ENCODE peak calls at places on chromosome 21, in seven cellular contexts. M is fibroblast of pulmonary artery, Y is transverse colon, G is HFFc6, T is endothelial cell, N is SK-N-SH, I is H9. O is an unnamed sample.

GRCh38 chr21:21063828-21064227 is 65.6 kb downstream of the NCAM2 start:
- DNase-seq in M (no peak), Y (no peak), G (no peak), T (no peak), N (no peak), I (no peak), O (no peak)

GRCh38 chr21:15224346-15225086 is 159.7 kb upstream of the NRIP1 start:
- DNase-seq in M (peak), Y (no peak), G (peak), T (no peak), N (no peak), I (no peak), O (no peak)

GRCh38 chr21:34526618-34527290 is 14.7 kb upstream of the KCNE1 start:
- DNase-seq in M (peak), Y (peak), G (peak), T (peak), N (no peak), I (peak), O (peak)

GRCh38 chr21:34908424-34909055 is 140.6 kb downstream of the RUNX1 start:
- DNase-seq in M (peak), Y (no peak), G (no peak), T (peak), N (no peak), I (no peak), O (no peak)

GRCh38 chr21:17609681-17610080 is 3.0 kb downstream of the BTG3 start:
- DNase-seq in M (no peak), Y (no peak), G (no peak), T (no peak), N (no peak), I (no peak), O (no peak)

GRCh38 chr21:33767960-33768359 is 125.7 kb downstream of the ITSN1 start:
- DNase-seq in M (no peak), Y (no peak), G (no peak), T (no peak), N (no peak), I (no peak), O (no peak)

GRCh38 chr21:17711896-17712295 is 99.2 kb upstream of the BTG3 start:
- DNase-seq in M (peak), Y (no peak), G (peak), T (no peak), N (no peak), I (no peak), O (no peak)

GRCh38 chr21:41727784-41728763 is 38.8 kb downstream of the RIPK4 start:
- DNase-seq in M (no peak), Y (no peak), G (no peak), T (no peak), N (no peak), I (no peak), O (no peak)

GRCh38 chr21:33064623-33064996 is 5.3 kb upstream of the OLIG1 start:
- DNase-seq in M (no peak), Y (no peak), G (no peak), T (peak), N (no peak), I (peak), O (no peak)

GRCh38 chr21:32569261-32570230 is 15.8 kb downstream of the TCP10L start:
- DNase-seq in M (peak), Y (peak), G (peak), T (peak), N (peak), I (peak), O (peak)

GRCh38 chr21:42321231-42321630 is 6.0 kb upstream of the TFF3 start:
- DNase-seq in M (no peak), Y (no peak), G (no peak), T (no peak), N (no peak), I (no peak), O (no peak)

GRCh38 chr21:17602874-17603273 is 9.8 kb downstream of the BTG3 start:
- DNase-seq in M (peak), Y (no peak), G (peak), T (no peak), N (no peak), I (no peak), O (no peak)

GRCh38 chr21:17454315-17455027 is 58.4 kb upstream of the CXADR start:
- DNase-seq in M (peak), Y (no peak), G (peak), T (peak), N (peak), I (peak), O (peak)

GRCh38 chr21:42973309-42973990 is 912 bp upstream of the PKNOX1 start:
- DNase-seq in M (no peak), Y (no peak), G (no peak), T (no peak), N (no peak), I (peak), O (no peak)

GRCh38 chr21:33261635-33262034 is 4.5 kb upstream of the IL10RB start:
- DNase-seq in M (peak), Y (peak), G (peak), T (no peak), N (no peak), I (no peak), O (no peak)

GRCh38 chr21:42574234-42575027 is 60.8 kb downstream of the SLC37A1 start:
- DNase-seq in M (peak), Y (peak), G (no peak), T (no peak), N (peak), I (no peak), O (no peak)

GRCh38 chr21:35579520-35580293 is 480.6 kb downstream of the SETD4 start:
- DNase-seq in M (no peak), Y (no peak), G (no peak), T (no peak), N (no peak), I (no peak), O (no peak)

GRCh38 chr21:29144736-29145353 is 14.4 kb downstream of the MAP3K7CL start:
- DNase-seq in M (no peak), Y (no peak), G (peak), T (no peak), N (no peak), I (no peak), O (no peak)

GRCh38 chr21:27953328-27954045 is 986.6 kb upstream of the ADAMTS5 start:
- DNase-seq in M (peak), Y (no peak), G (no peak), T (no peak), N (no peak), I (no peak), O (no peak)

GRCh38 chr21:29640233-29640554 is 299.6 kb downstream of the GRIK1 start:
- DNase-seq in M (no peak), Y (no peak), G (no peak), T (no peak), N (no peak), I (no peak), O (no peak)

GRCh38 chr21:42319368-42319767 is 4.2 kb upstream of the TFF3 start:
- DNase-seq in M (no peak), Y (no peak), G (no peak), T (no peak), N (no peak), I (no peak), O (no peak)

GRCh38 chr21:33230518-33231324 is 983 bp downstream of the IFNAR2 start:
- DNase-seq in M (peak), Y (peak), G (peak), T (peak), N (peak), I (peak), O (peak)

GRCh38 chr21:42650033-42650370 is 3.4 kb upstream of the PDE9A start:
- DNase-seq in M (no peak), Y (no peak), G (no peak), T (no peak), N (no peak), I (no peak), O (no peak)

GRCh38 chr21:42991992-42992740 is 17.8 kb downstream of the PKNOX1 start:
- DNase-seq in M (peak), Y (peak), G (peak), T (peak), N (no peak), I (peak), O (no peak)

GRCh38 chr21:15206514-15206913 is 141.7 kb upstream of the NRIP1 start:
- DNase-seq in M (no peak), Y (no peak), G (no peak), T (no peak), N (no peak), I (no peak), O (no peak)

GRCh38 chr21:42287193-42288083 is 27.8 kb downstream of the TFF3 start:
- DNase-seq in M (no peak), Y (no peak), G (no peak), T (no peak), N (no peak), I (no peak), O (no peak)

GRCh38 chr21:33695785-33696184 is 53.5 kb downstream of the ITSN1 start:
- DNase-seq in M (no peak), Y (no peak), G (no peak), T (no peak), N (no peak), I (no peak), O (no peak)

GRCh38 chr21:38504056-38504455 is 5.8 kb upstream of the ERG start:
- DNase-seq in M (peak), Y (no peak), G (no peak), T (no peak), N (no peak), I (no peak), O (no peak)

GRCh38 chr21:14480601-14481000 is 65.5 kb downstream of the SAMSN1 start:
- DNase-seq in M (peak), Y (peak), G (no peak), T (no peak), N (no peak), I (no peak), O (no peak)

GRCh38 chr21:30714946-30715345 is 3.6 kb downstream of the KRTAP21-3 start:
- DNase-seq in M (no peak), Y (no peak), G (no peak), T (no peak), N (no peak), I (no peak), O (no peak)

GRCh38 chr21:36985761-36986594 is 19.5 kb upstream of the HLCS start:
- DNase-seq in M (no peak), Y (no peak), G (no peak), T (no peak), N (no peak), I (no peak), O (no peak)
- TF ChIP-seq CTCF in M (no peak), Y (no peak), G (no peak), T (no peak), N (no peak), I (no peak), O (no peak)

GRCh38 chr21:45836694-45837670 is 144.6 kb upstream of the COL6A1 start:
- DNase-seq in M (no peak), Y (no peak), G (no peak), T (no peak), N (no peak), I (peak), O (no peak)
- TF ChIP-seq CTCF in M (no peak), Y (no peak), G (no peak), T (no peak), N (no peak), I (no peak), O (no peak)

DNA sequence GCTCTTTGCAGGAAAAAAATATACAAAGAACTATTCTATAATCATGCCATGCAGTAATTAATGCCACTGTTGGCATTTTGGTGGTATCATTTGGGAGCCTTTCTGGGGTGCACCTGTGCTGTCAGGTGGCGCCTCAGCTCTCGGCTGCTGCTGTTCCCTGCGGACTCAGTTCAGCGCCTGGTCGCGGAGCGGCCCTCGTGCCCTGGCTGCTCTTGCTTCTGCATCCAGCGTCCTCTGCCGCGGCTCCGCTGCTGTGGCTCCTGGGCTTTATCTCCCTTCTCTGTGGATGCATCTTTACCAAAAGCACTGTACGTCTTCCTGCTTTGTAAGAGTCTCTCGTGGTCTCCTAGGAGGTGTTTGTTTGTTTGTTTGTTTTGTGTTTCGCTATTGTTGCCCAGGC is 35.1 kb upstream of the PWP2 start:
- DNase-seq in M (no peak), Y (no peak), G (no peak), T (no peak), N (no peak), I (no peak), O (no peak)
- TF ChIP-seq CTCF in M (no peak), Y (no peak), G (no peak), T (no peak), N (no peak), I (no peak), O (no peak)

GRCh38 chr21:39911286-39911685 is 44.0 kb downstream of the PCP4 start:
- DNase-seq in M (no peak), Y (no peak), G (no peak), T (no peak), N (no peak), I (no peak), O (no peak)
- TF ChIP-seq CTCF in M (no peak), Y (no peak), G (peak), T (peak), N (no peak), I (peak), O (peak)

O was measured in neural crest cell.